ENCODE peak calls at places on chromosomes 11 and 22, in nine cellular contexts. One of them, this sample, is unnamed.

GRCh38 chr11:35723493-35724284 is 61.1 kb downstream of the TRIM44 start:
- DNase-seq in lower lobe of right lung: no peak
- DNase-seq in breast epithelium: no peak
- DNase-seq in astrocyte of the spinal cord: peak
- DNase-seq in GM23338: no peak
- DNase-seq in adrenal gland: no peak
- DNase-seq in retinal pigment epithelial cell: peak
- DNase-seq in testis: no peak
- DNase-seq in pancreas: no peak
- DNase-seq in this sample: no peak

GRCh38 chr11:122646549-122647340 is 8.8 kb upstream of the UBASH3B start:
- DNase-seq in breast epithelium: no peak
- DNase-seq in pancreas: no peak
- DNase-seq in GM23338: no peak
- DNase-seq in astrocyte of the spinal cord: peak
- DNase-seq in retinal pigment epithelial cell: no peak
- DNase-seq in adrenal gland: no peak
- DNase-seq in testis: no peak
- DNase-seq in lower lobe of right lung: no peak
- DNase-seq in this sample: no peak

GRCh38 chr11:64903291-64903833 is 13.6 kb downstream of the ATG2A start:
- DNase-seq in breast epithelium: no peak
- DNase-seq in pancreas: no peak
- DNase-seq in testis: no peak
- DNase-seq in adrenal gland: no peak
- DNase-seq in astrocyte of the spinal cord: no peak
- DNase-seq in GM23338: no peak
- DNase-seq in retinal pigment epithelial cell: no peak
- DNase-seq in lower lobe of right lung: no peak
- DNase-seq in this sample: no peak

GRCh38 chr22:43230983-43231723 is 44.2 kb upstream of the TTLL12 start:
- DNase-seq in retinal pigment epithelial cell: peak
- DNase-seq in astrocyte of the spinal cord: peak
- DNase-seq in GM23338: peak
- DNase-seq in pancreas: peak
- DNase-seq in lower lobe of right lung: peak
- DNase-seq in adrenal gland: peak
- DNase-seq in testis: peak
- DNase-seq in breast epithelium: no peak
- DNase-seq in this sample: peak

GRCh38 chr11:33936745-33937612 is 45.1 kb upstream of the LMO2 start:
- DNase-seq in testis: peak
- DNase-seq in GM23338: no peak
- DNase-seq in pancreas: no peak
- DNase-seq in astrocyte of the spinal cord: peak
- DNase-seq in adrenal gland: peak
- DNase-seq in breast epithelium: no peak
- DNase-seq in retinal pigment epithelial cell: no peak
- DNase-seq in lower lobe of right lung: no peak
- DNase-seq in this sample: peak

GRCh38 chr11:15471028-15471708 is 356.4 kb downstream of the INSC start:
- DNase-seq in pancreas: no peak
- DNase-seq in lower lobe of right lung: no peak
- DNase-seq in adrenal gland: no peak
- DNase-seq in breast epithelium: no peak
- DNase-seq in testis: no peak
- DNase-seq in astrocyte of the spinal cord: no peak
- DNase-seq in GM23338: no peak
- DNase-seq in retinal pigment epithelial cell: no peak
- DNase-seq in this sample: no peak

GRCh38 chr11:68043349-68044144 is 4.7 kb downstream of the TCIRG1 start:
- DNase-seq in GM23338: no peak
- DNase-seq in breast epithelium: no peak
- DNase-seq in retinal pigment epithelial cell: peak
- DNase-seq in astrocyte of the spinal cord: peak
- DNase-seq in testis: no peak
- DNase-seq in lower lobe of right lung: no peak
- DNase-seq in adrenal gland: peak
- DNase-seq in pancreas: peak
- DNase-seq in this sample: peak

GRCh38 chr11:106482920-106483761 is 405.7 kb downstream of the AASDHPPT start:
- DNase-seq in breast epithelium: no peak
- DNase-seq in testis: no peak
- DNase-seq in GM23338: no peak
- DNase-seq in retinal pigment epithelial cell: peak
- DNase-seq in adrenal gland: no peak
- DNase-seq in pancreas: no peak
- DNase-seq in astrocyte of the spinal cord: peak
- DNase-seq in lower lobe of right lung: no peak
- DNase-seq in this sample: no peak

GRCh38 chr22:46047841-46048595 is 71.1 kb upstream of the WNT7B start:
- DNase-seq in astrocyte of the spinal cord: no peak
- DNase-seq in adrenal gland: peak
- DNase-seq in pancreas: peak
- DNase-seq in breast epithelium: peak
- DNase-seq in GM23338: no peak
- DNase-seq in testis: peak
- DNase-seq in lower lobe of right lung: peak
- DNase-seq in retinal pigment epithelial cell: no peak
- DNase-seq in this sample: no peak

GRCh38 chr11:97965849-97966646 is 1054.7 kb upstream of the CNTN5 start:
- DNase-seq in adrenal gland: no peak
- DNase-seq in pancreas: no peak
- DNase-seq in astrocyte of the spinal cord: peak
- DNase-seq in lower lobe of right lung: no peak
- DNase-seq in breast epithelium: no peak
- DNase-seq in testis: no peak
- DNase-seq in GM23338: no peak
- DNase-seq in retinal pigment epithelial cell: no peak
- DNase-seq in this sample: no peak

GRCh38 chr11:797300-798092 is 585 bp downstream of the SLC25A22 start:
- DNase-seq in lower lobe of right lung: peak
- DNase-seq in breast epithelium: no peak
- DNase-seq in adrenal gland: peak
- DNase-seq in pancreas: peak
- DNase-seq in GM23338: peak
- DNase-seq in testis: peak
- DNase-seq in astrocyte of the spinal cord: peak
- DNase-seq in retinal pigment epithelial cell: no peak
- DNase-seq in this sample: peak

GRCh38 chr11:75265851-75266531 is 25.4 kb downstream of the TPBGL start:
- DNase-seq in retinal pigment epithelial cell: no peak
- DNase-seq in breast epithelium: no peak
- DNase-seq in pancreas: peak
- DNase-seq in testis: no peak
- DNase-seq in astrocyte of the spinal cord: no peak
- DNase-seq in GM23338: no peak
- DNase-seq in lower lobe of right lung: peak
- DNase-seq in adrenal gland: no peak
- DNase-seq in this sample: peak

GRCh38 chr11:121721961-121722360 is 269.2 kb upstream of the SORL1-AS1 start:
- DNase-seq in retinal pigment epithelial cell: no peak
- DNase-seq in astrocyte of the spinal cord: no peak
- DNase-seq in lower lobe of right lung: no peak
- DNase-seq in adrenal gland: no peak
- DNase-seq in breast epithelium: no peak
- DNase-seq in pancreas: no peak
- DNase-seq in GM23338: no peak
- DNase-seq in testis: no peak
- DNase-seq in this sample: no peak

GRCh38 chr11:117072517-117073218 is 25.6 kb downstream of the SIK3 start:
- DNase-seq in lower lobe of right lung: no peak
- DNase-seq in astrocyte of the spinal cord: peak
- DNase-seq in GM23338: no peak
- DNase-seq in adrenal gland: peak
- DNase-seq in testis: no peak
- DNase-seq in pancreas: no peak
- DNase-seq in retinal pigment epithelial cell: peak
- DNase-seq in breast epithelium: no peak
- DNase-seq in this sample: no peak

GRCh38 chr11:119481021-119481666 is 58.2 kb upstream of the THY1 start:
- DNase-seq in adrenal gland: peak
- DNase-seq in breast epithelium: peak
- DNase-seq in lower lobe of right lung: peak
- DNase-seq in astrocyte of the spinal cord: peak
- DNase-seq in testis: peak
- DNase-seq in GM23338: peak
- DNase-seq in retinal pigment epithelial cell: no peak
- DNase-seq in pancreas: peak
- DNase-seq in this sample: peak

GRCh38 chr11:81224396-81224795 is 1509.3 kb downstream of the FAM181B start:
- DNase-seq in GM23338: no peak
- DNase-seq in breast epithelium: no peak
- DNase-seq in adrenal gland: no peak
- DNase-seq in pancreas: no peak
- DNase-seq in lower lobe of right lung: no peak
- DNase-seq in retinal pigment epithelial cell: no peak
- DNase-seq in astrocyte of the spinal cord: no peak
- DNase-seq in testis: no peak
- DNase-seq in this sample: no peak

GRCh38 chr22:29314537-29315285 is 786 bp downstream of the RASL10A start:
- DNase-seq in adrenal gland: no peak
- DNase-seq in breast epithelium: peak
- DNase-seq in testis: no peak
- DNase-seq in retinal pigment epithelial cell: no peak
- DNase-seq in astrocyte of the spinal cord: no peak
- DNase-seq in pancreas: peak
- DNase-seq in lower lobe of right lung: peak
- DNase-seq in GM23338: peak
- DNase-seq in this sample: no peak

GRCh38 chr22:49879871-49880270 is 26.2 kb downstream of the ZBED4 start:
- DNase-seq in pancreas: no peak
- DNase-seq in GM23338: no peak
- DNase-seq in breast epithelium: no peak
- DNase-seq in testis: no peak
- DNase-seq in adrenal gland: no peak
- DNase-seq in astrocyte of the spinal cord: no peak
- DNase-seq in lower lobe of right lung: no peak
- DNase-seq in retinal pigment epithelial cell: no peak
- DNase-seq in this sample: no peak

GRCh38 chr22:19870153-19871022 is 15.7 kb upstream of the GNB1L start:
- DNase-seq in lower lobe of right lung: peak
- DNase-seq in astrocyte of the spinal cord: no peak
- DNase-seq in retinal pigment epithelial cell: no peak
- DNase-seq in testis: no peak
- DNase-seq in pancreas: peak
- DNase-seq in adrenal gland: peak
- DNase-seq in breast epithelium: peak
- DNase-seq in GM23338: no peak
- DNase-seq in this sample: no peak

GRCh38 chr11:25793637-25794036 is 538.3 kb upstream of the ANO3 start:
- DNase-seq in lower lobe of right lung: no peak
- DNase-seq in adrenal gland: no peak
- DNase-seq in astrocyte of the spinal cord: no peak
- DNase-seq in testis: no peak
- DNase-seq in retinal pigment epithelial cell: no peak
- DNase-seq in pancreas: no peak
- DNase-seq in GM23338: peak
- DNase-seq in breast epithelium: no peak
- DNase-seq in this sample: no peak

GRCh38 chr11:25794804-25795203 is 537.1 kb upstream of the ANO3 start:
- DNase-seq in GM23338: peak
- DNase-seq in retinal pigment epithelial cell: no peak
- DNase-seq in adrenal gland: no peak
- DNase-seq in astrocyte of the spinal cord: no peak
- DNase-seq in testis: no peak
- DNase-seq in lower lobe of right lung: no peak
- DNase-seq in breast epithelium: no peak
- DNase-seq in pancreas: no peak
- DNase-seq in this sample: no peak
- TF ChIP-seq CTCF in GM23338: peak
- TF ChIP-seq CTCF in retinal pigment epithelial cell: no peak
- TF ChIP-seq CTCF in adrenal gland: no peak
- TF ChIP-seq CTCF in astrocyte of the spinal cord: no peak
- TF ChIP-seq CTCF in testis: no peak
- TF ChIP-seq CTCF in lower lobe of right lung: no peak
- TF ChIP-seq CTCF in breast epithelium: no peak
- TF ChIP-seq CTCF in pancreas: no peak
- TF ChIP-seq CTCF in this sample: no peak

DNA sequence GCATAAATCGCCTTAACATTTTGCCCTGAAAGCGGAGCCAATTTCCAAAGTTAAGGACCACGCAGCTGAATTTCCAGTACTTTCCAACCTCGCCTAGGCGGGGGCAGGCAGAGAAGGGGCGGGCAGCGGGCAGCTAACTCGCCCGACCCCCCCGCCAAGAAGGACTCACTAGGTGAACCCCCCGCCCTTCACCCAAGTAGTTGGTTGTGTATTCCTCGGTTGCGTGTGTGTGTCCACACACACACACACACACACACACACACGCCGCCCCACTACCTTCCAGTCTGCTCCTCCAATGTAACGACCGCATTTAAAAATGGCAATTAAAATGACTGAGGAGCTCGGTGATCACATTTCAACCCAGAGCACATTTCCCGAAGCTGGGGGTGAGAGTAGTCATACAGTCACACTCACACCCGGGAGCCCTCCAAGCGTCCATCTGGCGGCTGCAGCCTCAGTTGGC is 1.4 kb downstream of the TENM4 start:
- DNase-seq in retinal pigment epithelial cell: no peak
- DNase-seq in testis: peak
- DNase-seq in breast epithelium: no peak
- DNase-seq in GM23338: no peak
- DNase-seq in pancreas: no peak
- DNase-seq in lower lobe of right lung: no peak
- DNase-seq in adrenal gland: peak
- DNase-seq in astrocyte of the spinal cord: peak
- DNase-seq in this sample: no peak
- H3K4me3 ChIP-seq in retinal pigment epithelial cell: peak
- H3K4me3 ChIP-seq in testis: peak
- H3K4me3 ChIP-seq in breast epithelium: peak
- H3K4me3 ChIP-seq in GM23338: peak
- H3K4me3 ChIP-seq in pancreas: no peak
- H3K4me3 ChIP-seq in lower lobe of right lung: peak
- H3K4me3 ChIP-seq in adrenal gland: peak
- H3K4me3 ChIP-seq in astrocyte of the spinal cord: peak
- H3K4me3 ChIP-seq in this sample: peak

GRCh38 chr11:109040303-109040702 is 375.4 kb downstream of the DDX10 start:
- DNase-seq in adrenal gland: no peak
- DNase-seq in pancreas: no peak
- DNase-seq in lower lobe of right lung: no peak
- DNase-seq in retinal pigment epithelial cell: no peak
- DNase-seq in GM23338: peak
- DNase-seq in testis: no peak
- DNase-seq in breast epithelium: no peak
- DNase-seq in astrocyte of the spinal cord: no peak
- DNase-seq in this sample: no peak
- TF ChIP-seq CTCF in adrenal gland: no peak
- TF ChIP-seq CTCF in pancreas: no peak
- TF ChIP-seq CTCF in lower lobe of right lung: no peak
- TF ChIP-seq CTCF in retinal pigment epithelial cell: peak
- TF ChIP-seq CTCF in GM23338: peak
- TF ChIP-seq CTCF in testis: no peak
- TF ChIP-seq CTCF in breast epithelium: no peak
- TF ChIP-seq CTCF in astrocyte of the spinal cord: peak
- TF ChIP-seq CTCF in this sample: no peak

DNA sequence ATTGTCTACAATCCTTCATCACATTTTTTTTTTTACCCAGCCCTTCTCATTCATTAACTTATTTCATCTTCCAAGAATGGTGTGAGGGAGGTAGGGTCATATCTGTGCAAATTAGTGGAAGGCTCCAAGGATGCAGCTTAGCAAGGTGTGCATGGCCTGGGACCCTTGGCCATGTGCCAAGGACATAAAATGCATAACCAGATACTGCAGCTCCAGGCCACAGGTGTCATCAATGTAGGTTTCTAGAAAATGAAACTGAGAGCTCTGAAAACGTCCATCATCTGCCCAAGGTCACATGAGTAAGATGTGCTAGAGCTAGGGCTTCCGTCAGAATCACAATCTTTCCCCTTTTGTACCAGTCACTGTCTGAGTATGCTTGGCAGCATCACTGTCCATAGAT is 29.8 kb downstream of the ANKK1 start:
- DNase-seq in GM23338: no peak
- DNase-seq in astrocyte of the spinal cord: no peak
- DNase-seq in lower lobe of right lung: no peak
- DNase-seq in adrenal gland: no peak
- DNase-seq in pancreas: no peak
- DNase-seq in testis: no peak
- DNase-seq in retinal pigment epithelial cell: no peak
- DNase-seq in breast epithelium: no peak
- DNase-seq in this sample: no peak
- H3K4me3 ChIP-seq in GM23338: no peak
- H3K4me3 ChIP-seq in astrocyte of the spinal cord: no peak
- H3K4me3 ChIP-seq in lower lobe of right lung: no peak
- H3K4me3 ChIP-seq in adrenal gland: no peak
- H3K4me3 ChIP-seq in pancreas: no peak
- H3K4me3 ChIP-seq in testis: no peak
- H3K4me3 ChIP-seq in retinal pigment epithelial cell: no peak
- H3K4me3 ChIP-seq in breast epithelium: no peak
- H3K4me3 ChIP-seq in this sample: no peak

This sample was measured in psoas muscle.